ENCODE peak calls at places on chromosomes 5 and 9, in nine cellular contexts. G, V, T, Z, S, L, X, R and N are unnamed samples.

GRCh38 chr5:14342306-14342705 is 199.2 kb downstream of the TRIO start:
- DNase-seq in T (no peak), X (no peak), Z (no peak), L (no peak), G (no peak), S (no peak), V (no peak), R (no peak), N (no peak)

GRCh38 chr9:127628644-127629467 is 16.8 kb downstream of the STXBP1 start:
- DNase-seq in S (peak), R (no peak), T (no peak), L (no peak), X (no peak), V (no peak), G (peak), Z (no peak), N (no peak)

GRCh38 chr5:174737335-174737734 is 13.0 kb downstream of the MSX2 start:
- DNase-seq in S (no peak), R (no peak), V (no peak), X (no peak), Z (no peak), G (no peak), L (no peak), T (no peak), N (no peak)

GRCh38 chr5:127216143-127216542 is 74.5 kb upstream of the MEGF10 start:
- DNase-seq in Z (no peak), T (no peak), L (no peak), V (no peak), S (no peak), G (no peak), X (no peak), R (no peak), N (no peak)

GRCh38 chr5:38086777-38087176 is 171.6 kb upstream of the EGFLAM start:
- DNase-seq in R (no peak), G (no peak), Z (no peak), S (no peak), T (no peak), V (no peak), L (no peak), X (no peak), N (no peak)

GRCh38 chr9:15606667-15607472 is 54.0 kb downstream of the CCDC171 start:
- DNase-seq in T (peak), V (peak), L (peak), Z (no peak), X (peak), R (no peak), S (peak), G (no peak), N (no peak)

GRCh38 chr9:130453487-130453886 is 8.7 kb downstream of the ASS1 start:
- DNase-seq in L (peak), G (no peak), S (peak), T (peak), R (no peak), X (no peak), V (no peak), Z (no peak), N (peak)

GRCh38 chr5:89080467-89081116 is 197.6 kb upstream of the MEF2C start:
- DNase-seq in S (no peak), L (no peak), T (no peak), V (no peak), R (no peak), G (no peak), X (no peak), Z (no peak), N (no peak)

GRCh38 chr5:158899792-158900191 is 199.9 kb downstream of the EBF1 start:
- DNase-seq in V (no peak), S (peak), X (no peak), T (no peak), Z (no peak), R (no peak), G (no peak), L (peak), N (no peak)

GRCh38 chr5:60977956-60978737 is 33.1 kb downstream of the NDUFAF2 start:
- DNase-seq in T (no peak), S (peak), Z (no peak), L (peak), V (no peak), X (no peak), G (no peak), R (no peak), N (no peak)

GRCh38 chr5:111781200-111781599 is 24.2 kb upstream of the NREP start:
- DNase-seq in Z (no peak), R (peak), V (no peak), X (no peak), G (peak), S (peak), T (no peak), L (peak), N (no peak)

GRCh38 chr5:96402500-96402899 is 30.5 kb downstream of the PCSK1 start:
- DNase-seq in G (no peak), R (no peak), X (no peak), L (no peak), T (no peak), V (no peak), Z (no peak), S (no peak), N (no peak)

GRCh38 chr5:81245871-81246235 is 12.7 kb downstream of the CKMT2 start:
- DNase-seq in Z (no peak), R (no peak), V (no peak), X (no peak), T (no peak), G (no peak), S (no peak), L (no peak), N (no peak)

GRCh38 chr5:120055858-120056257 is 408.2 kb upstream of the PRR16 start:
- DNase-seq in R (no peak), G (no peak), L (peak), V (no peak), Z (peak), S (peak), X (no peak), T (no peak), N (no peak)

GRCh38 chr5:72847989-72848473 is 31.6 kb downstream of the TNPO1 start:
- DNase-seq in T (peak), Z (peak), L (peak), V (peak), X (peak), R (peak), S (peak), G (peak), N (peak)

GRCh38 chr5:93193756-93194155 is 387.3 kb downstream of the NR2F1-AS1 start:
- DNase-seq in X (no peak), Z (no peak), T (no peak), R (no peak), G (no peak), S (peak), V (peak), L (peak), N (no peak)

GRCh38 chr9:7813030-7813429 is 13.5 kb upstream of the DMAC1 start:
- DNase-seq in T (no peak), R (no peak), V (no peak), S (no peak), L (no peak), X (no peak), G (no peak), Z (no peak), N (no peak)

GRCh38 chr9:136695955-136696354 is 8.7 kb upstream of the AGPAT2 start:
- DNase-seq in S (no peak), X (no peak), G (peak), Z (no peak), T (no peak), V (no peak), R (no peak), L (no peak), N (no peak)

GRCh38 chr5:146101646-146102045 is 3.7 kb downstream of the PLAC8L1 start:
- DNase-seq in X (no peak), L (no peak), S (no peak), G (no peak), T (no peak), Z (no peak), R (no peak), V (no peak), N (no peak)

GRCh38 chr9:132166599-132166998 is 4.7 kb downstream of the NTNG2 start:
- DNase-seq in V (no peak), X (no peak), T (peak), G (no peak), L (no peak), S (no peak), Z (no peak), R (no peak), N (no peak)

GRCh38 chr5:177605667-177606066 is 5.7 kb downstream of the B4GALT7 start:
- DNase-seq in T (no peak), R (no peak), X (no peak), V (no peak), Z (no peak), S (no peak), G (no peak), L (no peak), N (no peak)

GRCh38 chr5:43305948-43306563 is 7.2 kb downstream of the HMGCS1 start:
- DNase-seq in T (peak), X (peak), Z (no peak), G (no peak), S (peak), R (no peak), V (no peak), L (peak), N (peak)

GRCh38 chr9:137325791-137326190 is 23.7 kb upstream of the NRARP start:
- DNase-seq in Z (no peak), V (no peak), L (no peak), T (no peak), R (no peak), S (no peak), X (no peak), G (no peak), N (no peak)

GRCh38 chr9:114235113-114235589 is 79.8 kb downstream of the COL27A1 start:
- DNase-seq in X (no peak), T (peak), L (no peak), V (no peak), Z (no peak), G (no peak), S (peak), R (no peak), N (no peak)

GRCh38 chr9:133614678-133615077 is 5.5 kb upstream of the FAM163B start:
- DNase-seq in L (no peak), Z (no peak), V (no peak), R (no peak), X (no peak), G (no peak), S (no peak), T (no peak), N (no peak)

GRCh38 chr5:97112212-97112611 is 30.2 kb downstream of the LIX1 start:
- DNase-seq in R (no peak), S (no peak), Z (no peak), T (no peak), G (no peak), V (no peak), L (no peak), X (no peak), N (no peak)

GRCh38 chr9:136361757-136362449 is 1.6 kb downstream of the DNLZ start:
- DNase-seq in V (no peak), R (no peak), L (peak), Z (no peak), X (no peak), G (no peak), S (no peak), T (no peak), N (no peak)

GRCh38 chr5:89253931-89254330 is 370.9 kb upstream of the MEF2C start:
- DNase-seq in L (no peak), G (no peak), T (no peak), Z (no peak), S (no peak), X (no peak), R (no peak), V (no peak), N (no peak)

GRCh38 chr5:149584106-149584505 is 2.8 kb downstream of the ARHGEF37 start:
- DNase-seq in L (no peak), S (no peak), X (no peak), T (no peak), V (no peak), Z (no peak), G (no peak), R (no peak), N (no peak)

GRCh38 chr5:174731214-174732039 is 7.0 kb downstream of the MSX2 start:
- DNase-seq in Z (no peak), S (no peak), X (no peak), R (no peak), T (no peak), L (no peak), G (no peak), V (no peak), N (no peak)

GRCh38 chr5:102911973-102912372 is 156.9 kb downstream of the PAM start:
- DNase-seq in Z (peak), R (no peak), S (peak), X (no peak), V (no peak), L (peak), T (no peak), G (no peak), N (no peak)

DNA sequence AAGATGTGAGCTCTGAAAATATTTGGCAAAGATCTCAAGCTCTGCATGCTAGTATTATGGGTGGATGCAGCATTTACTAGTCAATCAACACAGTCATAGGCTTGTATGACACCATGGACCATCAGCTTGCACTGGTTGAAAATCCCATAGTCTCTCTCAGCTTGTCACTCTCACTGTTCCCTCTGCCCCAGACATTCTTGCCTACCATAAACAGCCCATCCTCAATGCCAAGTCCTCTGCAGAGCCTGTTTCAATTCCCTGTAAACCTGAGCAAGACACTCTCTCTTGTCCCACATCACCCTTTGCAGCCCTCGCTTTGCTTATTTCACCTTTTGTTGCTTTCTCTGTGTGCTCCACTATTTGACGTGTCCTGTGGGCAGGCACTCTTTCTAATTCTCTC is 264.6 kb downstream of the ICE1 start:
- DNase-seq in Z (no peak), G (no peak), T (no peak), S (no peak), V (no peak), L (no peak), X (no peak), R (no peak), N (no peak)
- H3K4me3 ChIP-seq in Z (no peak), G (no peak), T (no peak), S (no peak), V (no peak), L (no peak), X (no peak), R (no peak), N (no peak)

DNA sequence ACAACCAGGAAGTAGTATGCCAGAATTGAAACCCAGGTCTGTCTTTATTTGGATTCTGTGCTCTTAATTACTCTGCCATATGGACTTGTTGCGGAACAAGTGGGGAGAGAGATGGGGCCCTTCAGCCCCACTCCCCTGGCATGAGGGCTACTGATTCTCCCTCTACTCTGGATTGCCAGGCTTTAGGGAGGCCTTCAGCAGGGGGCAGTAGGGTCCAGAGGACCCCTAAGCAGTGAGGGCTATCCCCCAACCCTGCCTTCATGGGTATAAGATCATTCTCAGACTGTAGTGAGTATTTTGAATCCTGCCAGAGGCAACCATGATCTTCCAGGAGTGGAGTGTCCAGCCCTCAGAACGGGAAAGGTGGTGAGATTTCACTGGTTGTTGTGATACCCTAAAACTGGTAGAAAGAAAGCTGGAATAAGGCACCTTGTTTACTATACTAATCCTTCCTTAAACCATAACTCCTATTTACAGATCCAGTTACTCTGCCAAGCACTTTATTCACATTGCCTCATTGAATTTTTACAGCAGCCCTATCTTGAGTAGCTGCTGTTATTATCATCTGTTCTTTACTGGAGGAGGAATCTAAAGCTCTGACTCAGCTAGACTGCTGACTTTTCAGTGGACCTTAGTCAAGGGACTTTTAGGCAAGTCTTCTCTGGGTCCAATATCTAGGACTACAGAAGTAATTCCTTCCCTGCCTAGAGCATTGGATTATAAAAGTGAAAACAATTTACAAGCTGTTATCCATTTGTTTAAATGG is 31.3 kb upstream of the LARP1 start:
- DNase-seq in S (peak), V (no peak), R (no peak), L (peak), G (no peak), T (no peak), X (no peak), Z (peak), N (no peak)
- H3K4me3 ChIP-seq in S (no peak), V (no peak), R (no peak), L (no peak), G (no peak), T (no peak), X (no peak), Z (no peak), N (no peak)

GRCh38 chr9:75918909-75919308 is 28.4 kb downstream of the PCSK5 start:
- DNase-seq in S (no peak), T (no peak), L (no peak), G (no peak), R (no peak), Z (no peak), X (no peak), V (no peak), N (no peak)
- H3K4me3 ChIP-seq in S (no peak), T (no peak), L (no peak), G (no peak), R (no peak), Z (no peak), X (no peak), V (no peak), N (no peak)

GRCh38 chr5:138351056-138351455 is 1.4 kb upstream of the KDM3B start:
- DNase-seq in G (no peak), S (peak), T (no peak), Z (peak), X (no peak), V (no peak), L (peak), R (no peak), N (no peak)
- H3K4me3 ChIP-seq in G (no peak), S (no peak), T (no peak), Z (no peak), X (no peak), V (no peak), L (no peak), R (no peak), N (no peak)

GRCh38 chr9:37963936-37964739 is 60.2 kb upstream of the SLC25A51 start:
- DNase-seq in G (peak), Z (peak), L (peak), R (peak), X (no peak), V (no peak), S (peak), T (no peak), N (peak)
- H3K4me3 ChIP-seq in G (no peak), Z (no peak), L (no peak), R (no peak), X (no peak), V (no peak), S (no peak), T (no peak), N (no peak)

GRCh38 chr9:121581775-121582600 is 69.4 kb upstream of the DAB2IP start:
- DNase-seq in X (no peak), S (no peak), L (no peak), T (no peak), R (no peak), V (peak), G (no peak), Z (no peak), N (no peak)
- H3K4me3 ChIP-seq in X (no peak), S (no peak), L (no peak), T (no peak), R (no peak), V (no peak), G (no peak), Z (no peak), N (no peak)

GRCh38 chr5:139642213-139642612 is 5.9 kb upstream of the CXXC5 start:
- DNase-seq in Z (no peak), S (no peak), X (no peak), L (no peak), V (no peak), R (no peak), T (peak), G (no peak), N (no peak)

GRCh38 chr5:139644001-139644456 is 4.1 kb upstream of the CXXC5 start:
- DNase-seq in S (no peak), T (no peak), X (no peak), R (no peak), V (no peak), Z (no peak), G (peak), L (no peak), N (peak)

GRCh38 chr5:139641116-139642080 is 6.8 kb upstream of the CXXC5 start:
- DNase-seq in L (no peak), G (no peak), Z (no peak), V (no peak), X (no peak), T (peak), R (no peak), S (no peak), N (no peak)

GRCh38 chr5:139644646-139645494 is 3.3 kb upstream of the CXXC5 start:
- DNase-seq in Z (no peak), V (no peak), R (no peak), S (no peak), X (no peak), G (peak), T (peak), L (no peak), N (no peak)

GRCh38 chr5:139642891-139643871 is 5.0 kb upstream of the CXXC5 start:
- DNase-seq in X (no peak), T (peak), R (no peak), L (peak), G (peak), Z (no peak), V (no peak), S (no peak), N (peak)
- H3K4me3 ChIP-seq in X (no peak), T (no peak), R (no peak), L (no peak), G (no peak), Z (no peak), V (no peak), S (no peak), N (no peak)